ENCODE peak calls at places on chromosomes 1 and 21, in four cellular contexts. W is IMR-90; Y is adrenal gland; I is CD8-positive, alpha-beta memory T cell. M is an unnamed sample.

GRCh38 chr1:3393024-3393986 is 61.2 kb upstream of the ARHGEF16 start:
- DNase-seq in W (peak; percentile 12), Y (no peak), I (no peak), M (no peak)

GRCh38 chr1:54517536-54517935 is 30.5 kb upstream of the ACOT11 start:
- DNase-seq in W (no peak), Y (no peak), I (no peak), M (no peak)

GRCh38 chr1:33641099-33641830 is 168.8 kb downstream of the ZSCAN20 start:
- DNase-seq in W (peak; percentile 14), Y (no peak), I (no peak), M (peak; percentile 14)

GRCh38 chr1:180954766-180955165 is 42.1 kb downstream of the KIAA1614 start:
- DNase-seq in W (no peak), Y (no peak), I (no peak), M (no peak)

GRCh38 chr1:111272081-111272480 is 18.6 kb upstream of the CHIA start:
- DNase-seq in W (no peak), Y (no peak), I (no peak), M (no peak)

GRCh38 chr1:43705982-43706597 is 1.2 kb upstream of the ST3GAL3 start:
- DNase-seq in W (no peak), Y (no peak), I (no peak), M (peak; percentile 23)

GRCh38 chr1:64823691-64824476 is 79.0 kb downstream of the RAVER2 start:
- DNase-seq in W (peak; percentile 81), Y (peak; percentile 62), I (peak; percentile 72), M (peak; percentile 68)

GRCh38 chr1:225668222-225668621 is 15.3 kb upstream of the ENAH start:
- DNase-seq in W (no peak), Y (no peak), I (no peak), M (no peak)

GRCh38 chr1:243819438-243819839 is 30.6 kb downstream of the AKT3 start:
- DNase-seq in W (no peak), Y (no peak), I (no peak), M (no peak)

GRCh38 chr1:202639500-202639899 is 70.8 kb downstream of the SYT2 start:
- DNase-seq in W (peak; percentile 97), Y (no peak), I (no peak), M (no peak)

GRCh38 chr1:60994369-60994768 is 88.0 kb upstream of the NFIA start:
- DNase-seq in W (no peak), Y (no peak), I (no peak), M (no peak)

GRCh38 chr1:184802739-184803492 is 48.3 kb upstream of the EDEM3 start:
- DNase-seq in W (peak; percentile 61), Y (no peak), I (no peak), M (no peak)

GRCh38 chr1:53384796-53385195 is 56.9 kb upstream of the LRP8 start:
- DNase-seq in W (no peak), Y (no peak), I (no peak), M (no peak)

GRCh38 chr1:53388963-53389362 is 61.1 kb upstream of the LRP8 start:
- DNase-seq in W (no peak), Y (no peak), I (peak; percentile 5), M (no peak)

GRCh38 chr1:53383471-53383870 is 55.6 kb upstream of the LRP8 start:
- DNase-seq in W (no peak), Y (no peak), I (no peak), M (no peak)

GRCh38 chr1:53381790-53382401 is 54.0 kb upstream of the LRP8 start:
- DNase-seq in W (peak; percentile 77), Y (no peak), I (no peak), M (no peak)

DNA sequence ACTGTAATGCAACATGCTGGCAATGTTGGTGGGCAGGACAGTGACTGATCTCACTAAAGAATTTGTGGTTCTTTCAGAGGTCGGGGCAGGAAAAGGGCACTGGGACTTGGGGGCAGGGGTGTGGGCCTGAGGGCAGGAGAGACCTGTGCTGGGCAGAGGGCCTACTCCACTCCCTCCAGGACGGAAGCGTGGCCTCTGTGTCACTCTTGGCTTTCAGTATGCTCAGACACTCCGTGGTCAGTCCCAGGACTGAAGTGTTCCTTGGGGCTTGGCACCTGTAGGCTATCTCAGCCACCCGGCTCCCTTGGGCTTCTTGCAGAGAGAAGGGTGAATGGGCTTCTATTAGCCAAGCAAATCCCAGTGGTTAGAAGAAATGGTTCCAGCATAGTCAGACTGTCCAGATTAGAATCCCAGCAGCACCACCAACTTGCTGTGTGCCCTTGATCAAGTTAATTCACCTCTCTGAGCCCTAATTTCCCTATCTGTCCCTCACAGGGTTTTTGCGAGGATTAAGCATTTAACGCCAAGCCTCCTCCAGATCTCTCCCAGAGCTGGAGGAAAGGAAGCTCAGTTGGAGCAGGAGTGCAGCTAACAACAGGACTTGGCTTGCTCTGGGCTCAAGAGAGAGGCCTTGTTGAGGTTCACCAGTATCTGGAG is 57.5 kb upstream of the LRP8 start:
- DNase-seq in W (no peak), Y (no peak), I (no peak), M (no peak)
- H3K4me3 ChIP-seq in W (no peak overlapping the region), Y (no peak overlapping the region), I (no peak overlapping the region), M (no peak overlapping the region)

DNA sequence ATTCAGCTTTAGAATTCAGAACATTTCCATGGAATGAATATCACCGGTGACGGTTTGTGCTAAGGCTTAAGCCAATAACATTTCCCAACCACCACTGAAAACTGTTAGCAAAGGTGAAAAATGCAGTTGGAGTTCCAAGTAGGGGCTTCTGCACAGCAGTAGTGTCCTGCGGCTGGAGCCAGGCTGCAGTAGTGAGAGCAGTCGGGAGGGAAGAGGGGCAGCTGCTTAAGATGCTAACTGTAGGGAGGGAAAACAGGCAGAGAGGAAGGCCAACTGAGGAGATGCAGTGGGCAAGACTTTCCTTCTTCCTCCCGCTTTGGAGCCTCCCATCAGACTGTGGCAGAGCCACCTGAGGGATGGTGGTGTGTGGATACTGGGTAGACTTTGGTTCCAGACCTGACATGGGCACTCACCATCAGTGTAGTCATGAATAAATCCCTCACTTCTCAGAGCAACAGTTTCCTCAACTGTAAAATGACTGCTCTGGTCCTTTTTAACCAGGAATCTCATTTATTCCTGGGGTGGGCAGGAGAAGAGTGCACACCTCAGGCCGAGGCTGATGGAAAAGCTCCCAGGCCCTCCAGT is 3.2 kb downstream of the F3 start:
- DNase-seq in W (no peak), Y (no peak), I (no peak), M (no peak)
- H3K4me3 ChIP-seq in W (peak overlapping the region; percentile 92), Y (no peak overlapping the region), I (no peak overlapping the region), M (no peak overlapping the region)

GRCh38 chr21:45364464-45365185 is 40.3 kb upstream of the COL18A1 start:
- DNase-seq in W (peak; percentile 89), Y (no peak), I (no peak), M (no peak)
- H3K4me3 ChIP-seq in W (no peak overlapping the region), Y (no peak overlapping the region), I (no peak overlapping the region), M (no peak overlapping the region)

GRCh38 chr1:23799570-23800395 is 771 bp downstream of the GALE start:
- DNase-seq in W (peak; percentile 56), Y (peak; percentile 89), I (no peak), M (no peak)

GRCh38 chr1:23803674-23804073 is 3.1 kb upstream of the GALE start:
- DNase-seq in W (no peak), Y (no peak), I (no peak), M (no peak)

GRCh38 chr1:23800396-23801337 is at the start of gene GALE:
- DNase-seq in W (peak; percentile 92), Y (peak; percentile 97), I (peak; percentile 97), M (peak; percentile 96)

GRCh38 chr1:23801338-23801748 is 789 bp upstream of the GALE start:
- DNase-seq in W (no peak), Y (no peak), I (no peak), M (no peak)

DNA sequence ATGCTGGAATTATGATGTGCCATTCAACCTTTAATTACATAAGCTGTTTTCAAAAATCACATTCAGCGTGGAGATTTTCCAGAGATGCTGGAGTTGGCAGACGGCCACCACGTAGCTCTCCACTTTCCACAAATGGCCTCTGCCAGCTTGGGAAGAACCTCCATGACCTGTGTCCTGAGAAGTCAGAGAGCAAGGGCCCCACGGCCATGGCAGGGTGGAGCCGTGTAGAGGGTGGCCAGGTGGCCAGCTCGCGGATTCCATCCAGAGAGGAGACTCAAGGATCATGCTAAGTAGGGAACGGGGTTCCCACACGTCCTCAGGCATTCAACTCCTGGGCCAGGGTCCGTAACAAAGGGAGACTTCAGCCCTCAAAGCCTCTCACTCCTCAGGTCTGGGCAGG is 1.3 kb upstream of the GALE start:
- DNase-seq in W (no peak), Y (no peak), I (no peak), M (no peak)
- H3K4me3 ChIP-seq in W (no peak overlapping the region), Y (no peak overlapping the region), I (no peak overlapping the region), M (no peak overlapping the region)

GRCh38 chr1:41365772-41366427 is 4.7 kb downstream of the FOXO6 start:
- DNase-seq in W (no peak), Y (no peak), I (peak; percentile 68), M (no peak)

GRCh38 chr1:41366428-41367101 is 5.3 kb downstream of the FOXO6 start:
- DNase-seq in W (no peak), Y (no peak), I (peak; percentile 80), M (no peak)

GRCh38 chr1:41368801-41369200 is 7.6 kb downstream of the FOXO6 start:
- DNase-seq in W (no peak), Y (no peak), I (no peak), M (no peak)

GRCh38 chr1:41368384-41368783 is 7.2 kb downstream of the FOXO6 start:
- DNase-seq in W (no peak), Y (no peak), I (no peak), M (no peak)

DNA sequence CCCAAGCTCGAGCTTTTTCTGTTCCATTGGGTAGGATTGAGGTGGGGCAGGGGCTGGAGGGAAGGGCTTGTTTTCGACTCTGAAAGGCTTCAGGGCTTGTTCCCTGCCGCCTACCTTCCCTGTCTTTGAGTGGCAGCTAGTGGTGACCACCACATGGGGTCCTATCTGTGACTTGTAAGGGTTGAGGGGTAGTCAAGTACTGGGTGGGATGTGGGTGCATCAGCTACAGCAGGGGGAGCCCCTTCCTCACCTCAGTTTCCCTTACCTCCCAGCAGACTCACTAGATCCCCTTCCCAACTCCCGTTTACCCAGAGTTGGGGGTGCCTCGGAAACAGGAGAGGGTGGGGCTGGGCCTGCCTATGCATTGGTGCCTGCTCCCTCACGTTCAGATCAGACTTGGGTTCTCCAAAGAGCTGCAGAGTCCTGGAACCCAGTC is 5.9 kb downstream of the FOXO6 start:
- DNase-seq in W (no peak), Y (no peak), I (no peak), M (no peak)
- H3K4me3 ChIP-seq in W (no peak overlapping the region), Y (no peak overlapping the region), I (no peak overlapping the region), M (no peak overlapping the region)

GRCh38 chr1:230176871-230177411 is 109.9 kb downstream of the GALNT2 start:
- DNase-seq in W (peak; percentile 41), Y (no peak), I (no peak), M (no peak)
- H3K4me3 ChIP-seq in W (no peak overlapping the region), Y (no peak overlapping the region), I (no peak overlapping the region), M (no peak overlapping the region)

GRCh38 chr1:247329097-247329617 is 2.5 kb downstream of the ZNF496 start:
- DNase-seq in W (no peak), Y (no peak), I (no peak), M (no peak)

GRCh38 chr1:247326601-247327135 is 5.0 kb downstream of the ZNF496 start:
- DNase-seq in W (no peak), Y (no peak), I (no peak), M (no peak)

GRCh38 chr1:247330548-247331171 is 1.0 kb downstream of the ZNF496 start:
- DNase-seq in W (no peak), Y (no peak), I (no peak), M (no peak)

GRCh38 chr1:247331172-247331525 is 518 bp downstream of the ZNF496 start:
- DNase-seq in W (peak; percentile 78), Y (peak; percentile 80), I (peak; percentile 76), M (peak; percentile 70)

GRCh38 chr1:247328311-247328710 is 3.4 kb downstream of the ZNF496 start:
- DNase-seq in W (no peak), Y (no peak), I (no peak), M (no peak)
- H3K4me3 ChIP-seq in W (no peak overlapping the region), Y (no peak overlapping the region), I (no peak overlapping the region), M (no peak overlapping the region)

M was measured in OCI-LY7.